ENCODE peak calls at places on chromosomes 6 and 20, in four cellular contexts. U, R, V and I are unnamed samples.

GRCh38 chr20:3814928-3815495 is 5.3 kb upstream of the AP5S1 start:
- DNase-seq in U (no peak), R (no peak), V (no peak), I (no peak)

GRCh38 chr6:161750677-161751076 is 476.8 kb upstream of the AGPAT4 start:
- DNase-seq in U (peak), R (no peak), V (no peak), I (no peak)

GRCh38 chr6:84426002-84426705 is 198.7 kb upstream of the CEP162 start:
- DNase-seq in U (no peak), R (no peak), V (peak), I (peak)

GRCh38 chr20:43658068-43658722 is 8.7 kb upstream of the MYBL2 start:
- DNase-seq in U (peak), R (no peak), V (peak), I (peak)

GRCh38 chr6:33419580-33420492 is at the start of gene SYNGAP1:
- DNase-seq in U (no peak), R (no peak), V (peak), I (peak)

GRCh38 chr6:116616757-116617093 is 446 bp downstream of the RSPH4A start:
- DNase-seq in U (no peak), R (no peak), V (no peak), I (peak)

GRCh38 chr6:148523551-148523950 is 180.9 kb downstream of the SASH1 start:
- DNase-seq in U (no peak), R (no peak), V (no peak), I (no peak)

GRCh38 chr20:10453241-10453640 is 18.1 kb downstream of the SLX4IP start:
- DNase-seq in U (no peak), R (no peak), V (no peak), I (no peak)

GRCh38 chr6:43873806-43874714 is 104.0 kb downstream of the VEGFA start:
- DNase-seq in U (peak), R (no peak), V (peak), I (peak)

GRCh38 chr6:141510803-141511202 is 621.9 kb upstream of the GJE1 start:
- DNase-seq in U (no peak), R (no peak), V (no peak), I (no peak)

GRCh38 chr6:64220776-64221175 is 585.2 kb downstream of the PHF3 start:
- DNase-seq in U (peak), R (no peak), V (no peak), I (no peak)

GRCh38 chr6:148629910-148630470 is 116.8 kb upstream of the UST start:
- DNase-seq in U (no peak), R (no peak), V (no peak), I (no peak)

GRCh38 chr20:3093861-3094361 is 9.4 kb upstream of the AVP start:
- DNase-seq in U (no peak), R (no peak), V (no peak), I (no peak)

GRCh38 chr6:104483225-104483834 is 376.4 kb downstream of the HACE1 start:
- DNase-seq in U (peak), R (no peak), V (no peak), I (no peak)

GRCh38 chr6:50965495-50965894 is 146.8 kb downstream of the TFAP2B start:
- DNase-seq in U (no peak), R (no peak), V (no peak), I (no peak)

GRCh38 chr6:68615965-68616364 is 19.1 kb upstream of the ADGRB3 start:
- DNase-seq in U (no peak), R (no peak), V (no peak), I (no peak)

GRCh38 chr6:7974932-7975763 is 64.6 kb upstream of the TXNDC5 start:
- DNase-seq in U (peak), R (no peak), V (peak), I (no peak)

GRCh38 chr6:111263837-111264236 is 176.5 kb downstream of the SLC16A10 start:
- DNase-seq in U (peak), R (no peak), V (no peak), I (no peak)

GRCh38 chr6:34247481-34248197 is 1.2 kb downstream of the SMIM29 start:
- DNase-seq in U (peak), R (no peak), V (peak), I (no peak)

GRCh38 chr20:9800406-9800805 is 38.5 kb downstream of the PAK5 start:
- DNase-seq in U (no peak), R (no peak), V (no peak), I (no peak)

GRCh38 chr6:158004696-158005095 is 23.0 kb downstream of the SYNJ2 start:
- DNase-seq in U (no peak), R (no peak), V (peak), I (no peak)

GRCh38 chr6:158000530-158001307 is 19.1 kb downstream of the SYNJ2 start:
- DNase-seq in U (no peak), R (no peak), V (peak), I (no peak)

GRCh38 chr6:158002951-158003853 is 21.5 kb downstream of the SYNJ2 start:
- DNase-seq in U (no peak), R (no peak), V (no peak), I (peak)

GRCh38 chr6:158003910-158004695 is 22.4 kb downstream of the SYNJ2 start:
- DNase-seq in U (no peak), R (no peak), V (peak), I (no peak)

DNA sequence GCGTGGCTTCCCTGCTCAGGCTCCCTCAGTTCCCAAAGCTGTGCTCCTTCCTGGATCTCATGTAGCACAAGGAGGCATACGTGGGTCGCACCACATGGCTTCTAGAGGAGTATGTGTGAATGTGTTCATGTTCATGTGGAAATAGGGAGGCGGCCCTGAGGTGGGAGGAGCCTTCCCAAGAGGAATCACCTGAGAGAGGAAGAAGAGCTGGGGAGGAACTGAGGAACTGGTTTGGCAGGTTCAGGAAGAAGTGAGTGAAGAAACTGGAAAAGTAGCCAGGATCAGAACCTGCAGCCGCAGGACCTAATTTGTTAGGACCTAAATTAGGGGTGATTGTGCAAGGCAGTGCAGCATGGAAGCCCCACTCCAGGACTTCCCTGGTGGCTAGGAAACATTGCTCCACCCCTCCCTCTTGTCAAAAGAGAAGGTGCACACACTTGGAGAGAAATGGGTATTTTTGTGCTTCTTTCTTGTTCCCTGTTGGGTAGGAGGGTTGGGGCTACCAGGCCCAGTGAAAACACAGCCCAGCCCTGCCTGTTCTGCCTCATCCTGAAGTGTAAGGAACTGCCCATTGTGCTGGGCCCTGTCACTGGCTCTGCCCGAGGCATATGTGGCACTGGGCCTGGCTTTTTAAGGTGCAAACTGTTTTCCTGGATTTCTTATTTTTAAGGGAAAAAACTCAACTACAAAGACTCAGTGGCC is 20.7 kb downstream of the SYNJ2 start:
- DNase-seq in U (peak), R (no peak), V (peak), I (no peak)
- H3K9ac ChIP-seq in U (peak), R (no peak), V (no peak), I (no peak)

GRCh38 chr6:11196511-11197174 is 35.8 kb downstream of the NEDD9 start:
- DNase-seq in U (no peak), R (peak), V (peak), I (peak)
- H3K4me3 ChIP-seq in U (no peak), R (no peak), V (no peak), I (peak)

GRCh38 chr20:50873518-50873959 is 57.7 kb downstream of the ADNP start:
- DNase-seq in U (no peak), R (no peak), V (no peak), I (no peak)

GRCh38 chr20:50868509-50869495 is 62.4 kb downstream of the ADNP start:
- DNase-seq in U (peak), R (no peak), V (no peak), I (no peak)

GRCh38 chr20:50872562-50873288 is 58.5 kb downstream of the ADNP start:
- DNase-seq in U (no peak), R (no peak), V (no peak), I (no peak)

GRCh38 chr20:50867805-50868204 is 63.4 kb downstream of the ADNP start:
- DNase-seq in U (no peak), R (no peak), V (no peak), I (no peak)

GRCh38 chr20:50870572-50871161 is 60.6 kb downstream of the ADNP start:
- DNase-seq in U (no peak), R (peak), V (peak), I (peak)
- H3K9ac ChIP-seq in U (no peak), R (peak), V (peak), I (no peak)

DNA sequence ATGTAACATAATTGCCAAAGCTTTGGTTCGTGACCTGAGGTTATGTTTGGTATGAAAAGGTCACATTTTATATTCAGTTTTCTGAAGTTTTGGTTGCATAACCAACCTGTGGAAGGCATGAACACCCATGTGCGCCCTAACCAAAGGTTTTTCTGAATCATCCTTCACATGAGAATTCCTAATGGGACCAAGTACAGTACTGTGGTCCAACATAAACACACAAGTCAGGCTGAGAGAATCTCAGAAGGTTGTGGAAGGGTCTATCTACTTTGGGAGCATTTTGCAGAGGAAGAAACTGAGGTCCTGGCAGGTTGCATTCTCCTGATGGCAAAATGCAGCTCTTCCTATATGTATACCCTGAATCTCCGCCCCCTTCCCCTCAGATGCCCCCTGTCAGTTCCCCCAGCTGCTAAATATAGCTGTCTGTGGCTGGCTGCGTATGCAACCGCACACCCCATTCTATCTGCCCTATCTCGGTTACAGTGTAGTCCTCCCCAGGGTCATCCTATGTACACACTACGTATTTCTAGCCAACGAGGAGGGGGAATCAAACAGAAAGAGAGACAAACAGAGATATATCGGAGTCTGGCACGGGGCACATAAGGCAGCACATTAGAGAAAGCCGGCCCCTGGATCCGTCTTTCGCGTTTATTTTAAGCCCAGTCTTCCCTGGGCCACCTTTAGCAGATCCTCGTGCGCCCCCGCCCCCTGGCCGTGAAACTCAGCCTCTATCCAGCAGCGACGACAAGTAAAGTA is 547 bp upstream of the ESR1 start:
- DNase-seq in U (no peak), R (no peak), V (no peak), I (no peak)
- H3K4me3 ChIP-seq in U (no peak), R (peak), V (peak), I (peak)